ENCODE peak calls at places on chromosomes 7 and 10, in ten cellular contexts. N is HCT116; U is right atrium auricular region; S is right cardiac atrium; K is foreskin keratinocyte; C is aorta; B is naive thymus-derived CD4-positive, alpha-beta T cell; W is left ventricle myocardium inferior; R is astrocyte; I is neural progenitor cell. Z is an unnamed sample.
A peak's percentile ranks its signal among the peaks of the same experiment; 100 is the strongest.

GRCh38 chr10:31399631-31400030 is 80.6 kb downstream of the ZEB1 start:
- DNase-seq in N (no peak), U (no peak), S (peak; percentile 72), K (no peak), C (peak; percentile 52), B (no peak), W (peak; percentile 41), R (no peak), I (no peak), Z (peak; percentile 65)

GRCh38 chr7:11461999-11462398 is 370.0 kb downstream of the THSD7A start:
- DNase-seq in N (no peak), U (no peak), S (no peak), K (no peak), C (no peak), B (no peak), W (no peak), R (no peak), I (no peak), Z (no peak)

GRCh38 chr10:35388197-35388596 is 51.9 kb downstream of the CCNY start:
- DNase-seq in N (no peak), U (no peak), S (no peak), K (no peak), C (no peak), B (no peak), W (no peak), R (no peak), I (no peak), Z (no peak)

GRCh38 chr7:155344270-155344617 is 46.6 kb downstream of the INSIG1 start:
- DNase-seq in N (no peak), U (no peak), S (no peak), K (no peak), C (no peak), B (no peak), W (no peak), R (no peak), I (no peak), Z (peak; percentile 40)

GRCh38 chr7:139071683-139072082 is 35.8 kb upstream of the ZC3HAV1L start:
- DNase-seq in N (no peak), U (no peak), S (no peak), K (no peak), C (no peak), B (no peak), W (no peak), R (no peak), I (no peak), Z (no peak)

GRCh38 chr10:66714741-66715140 is 211.1 kb upstream of the LRRTM3 start:
- DNase-seq in N (no peak), U (no peak), S (no peak), K (peak; percentile 32), C (no peak), B (no peak), W (no peak), R (peak; percentile 10), I (no peak), Z (no peak)

GRCh38 chr7:71308105-71308504 is 176.2 kb downstream of the GALNT17 start:
- DNase-seq in N (no peak), U (no peak), S (no peak), K (no peak), C (peak; percentile 85), B (no peak), W (peak; percentile 22), R (peak; percentile 90), I (peak; percentile 39), Z (no peak)

GRCh38 chr7:157972914-157973313 is 614.7 kb downstream of the PTPRN2 start:
- DNase-seq in N (no peak), U (no peak), S (no peak), K (no peak), C (no peak), B (no peak), W (no peak), R (no peak), I (no peak), Z (no peak)

GRCh38 chr10:14839305-14839695 is 1.2 kb downstream of the HSPA14 start:
- DNase-seq in N (no peak), U (no peak), S (peak; percentile 45), K (no peak), C (no peak), B (no peak), W (no peak), R (no peak), I (peak; percentile 18), Z (no peak)

GRCh38 chr10:76961841-76962240 is 675.8 kb downstream of the KCNMA1 start:
- DNase-seq in N (no peak), U (no peak), S (no peak), K (no peak), C (no peak), B (no peak), W (no peak), R (no peak), I (no peak), Z (no peak)

GRCh38 chr10:70054902-70055301 is 2.3 kb downstream of the MACROH2A2 start:
- DNase-seq in N (no peak), U (no peak), S (no peak), K (no peak), C (no peak), B (no peak), W (no peak), R (no peak), I (peak; percentile 48), Z (no peak)
- H3K27me3 ChIP-seq in N (no peaks in the 10 kb centered on the region), U (no peaks in the 10 kb centered on the region), S (no peaks in the 10 kb centered on the region), K (peaks cover 15% of the 10 kb centered on the region), C (no peaks in the 10 kb centered on the region), B (peaks cover 11% of the 10 kb centered on the region), W (peaks cover 45% of the 10 kb centered on the region), R (peaks cover 19% of the 10 kb centered on the region), I (peaks cover 51% of the 10 kb centered on the region), Z (peaks cover 5% of the 10 kb centered on the region)

DNA sequence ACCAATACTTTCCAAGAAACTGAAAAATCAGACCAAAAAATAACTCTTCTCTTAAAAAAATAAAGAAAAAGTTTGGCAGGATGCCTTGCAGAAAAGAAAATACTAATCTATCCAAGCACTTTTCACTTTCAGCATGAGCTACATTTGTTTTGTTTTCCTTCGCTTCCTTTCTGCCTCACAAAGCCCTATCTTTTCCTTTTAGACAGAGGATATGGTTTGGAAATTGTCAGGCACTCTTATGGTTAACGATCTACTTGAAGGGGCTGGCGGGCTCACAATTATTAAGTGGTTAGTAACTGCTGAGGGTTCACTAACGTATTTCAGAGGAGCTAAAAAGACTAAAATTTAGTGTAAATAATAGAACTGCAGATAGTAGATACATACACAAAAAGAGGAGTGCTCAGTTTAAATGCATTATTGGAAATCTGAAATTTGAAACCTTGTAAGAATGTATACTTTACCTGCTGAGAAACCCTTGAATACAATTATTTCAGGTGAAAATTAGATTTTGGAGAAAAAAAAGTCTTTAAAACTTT is 909 bp upstream of the CDK6 start:
- DNase-seq in N (no peak), U (no peak), S (no peak), K (peak; percentile 26), C (no peak), B (no peak), W (no peak), R (peak; percentile 29), I (peak; percentile 19), Z (no peak)
- H3K4me1 ChIP-seq in N (peaks cover 5% of the 10 kb centered on the region), U (no peaks in the 10 kb centered on the region), S (no peaks in the 10 kb centered on the region), K (peaks cover 20% of the 10 kb centered on the region), C (no peaks in the 10 kb centered on the region), B (peaks cover 4% of the 10 kb centered on the region), W (peaks cover 47% of the 10 kb centered on the region), R (no peaks in the 10 kb centered on the region), I (peaks cover 12% of the 10 kb centered on the region), Z (peaks cover 7% of the 10 kb centered on the region)

GRCh38 chr7:122304996-122305421 is 459 bp upstream of the FEZF1 start:
- DNase-seq in N (no peak), U (no peak), S (no peak), K (no peak), C (no peak), B (no peak), W (no peak), R (no peak), I (peak; percentile 60), Z (no peak)

GRCh38 chr7:122304604-122304975 is at the start of gene FEZF1:
- DNase-seq in N (peak; percentile 53), U (no peak), S (no peak), K (no peak), C (no peak), B (no peak), W (no peak), R (no peak), I (peak; percentile 96), Z (no peak)

GRCh38 chr7:122305475-122306319 is 1.1 kb upstream of the FEZF1 start:
- DNase-seq in N (peak; percentile 26), U (no peak), S (no peak), K (no peak), C (peak; percentile 25), B (no peak), W (no peak), R (no peak), I (peak; percentile 79), Z (no peak)

GRCh38 chr7:122307228-122307619 is 2.7 kb upstream of the FEZF1 start:
- DNase-seq in N (no peak), U (no peak), S (no peak), K (no peak), C (no peak), B (no peak), W (no peak), R (no peak), I (peak; percentile 76), Z (no peak)

DNA sequence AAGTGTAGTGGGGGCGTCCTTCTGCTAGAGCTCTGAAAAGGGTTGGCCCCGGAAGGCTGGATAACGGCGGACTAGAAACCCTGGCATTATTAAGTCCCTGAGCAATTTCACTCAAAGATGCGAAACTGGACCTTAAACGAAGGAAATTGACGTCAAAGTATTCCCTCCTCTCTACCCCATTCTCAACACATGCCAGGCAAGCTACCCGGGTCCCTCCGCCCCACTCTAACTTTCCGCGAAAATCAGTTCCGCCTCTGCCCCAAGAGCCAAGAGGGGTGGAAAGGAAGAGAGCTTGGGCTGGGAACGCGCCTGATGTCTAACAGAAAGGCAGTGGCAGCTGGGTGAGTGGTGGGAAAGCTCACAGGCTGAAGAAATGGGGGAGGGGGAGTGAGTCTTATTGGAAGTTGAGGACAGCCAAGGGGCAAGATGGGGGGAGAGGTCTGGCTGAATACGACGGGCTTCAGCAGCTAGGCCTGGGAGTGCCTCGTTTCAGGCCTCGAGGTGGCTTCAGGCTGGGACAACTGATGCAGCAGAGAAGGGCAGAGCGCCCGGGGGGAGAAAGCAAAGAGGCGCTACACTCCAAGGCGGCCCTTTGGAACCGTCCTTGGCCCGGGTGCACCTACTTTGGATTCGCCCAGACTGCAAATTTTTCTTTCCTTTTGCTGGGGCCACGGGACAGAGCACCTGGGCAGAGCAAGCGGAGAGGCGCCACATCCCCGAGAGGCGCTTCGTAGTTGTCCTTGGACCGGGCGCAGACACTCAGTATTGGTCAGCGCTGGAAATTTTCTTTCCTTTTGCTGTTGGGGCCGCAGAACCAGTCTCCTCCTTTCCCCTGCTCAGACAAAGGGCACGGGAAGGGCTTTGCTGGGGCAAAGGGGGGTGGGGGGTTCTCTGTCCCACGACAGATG is 2.0 kb upstream of the FEZF1 start:
- DNase-seq in N (no peak), U (no peak), S (no peak), K (no peak), C (no peak), B (no peak), W (no peak), R (no peak), I (peak; percentile 89), Z (no peak)
- H3K27me3 ChIP-seq in N (no peaks in the 10 kb centered on the region), U (peaks cover 52% of the 10 kb centered on the region), S (no peaks in the 10 kb centered on the region), K (peaks cover 100% of the 10 kb centered on the region), C (peaks cover 5% of the 10 kb centered on the region), B (peaks cover 3% of the 10 kb centered on the region), W (peaks cover 100% of the 10 kb centered on the region), R (peaks cover 97% of the 10 kb centered on the region), I (no peaks in the 10 kb centered on the region), Z (peaks cover 49% of the 10 kb centered on the region)

GRCh38 chr10:86681047-86681446 is 12.7 kb downstream of the LDB3 start:
- DNase-seq in N (no peak), U (no peak), S (peak; percentile 85), K (no peak), C (peak; percentile 77), B (no peak), W (peak; percentile 67), R (no peak), I (no peak), Z (peak; percentile 87)
- H3K4me1 ChIP-seq in N (no peaks in the 10 kb centered on the region), U (no peaks in the 10 kb centered on the region), S (no peaks in the 10 kb centered on the region), K (no peaks in the 10 kb centered on the region), C (no peaks in the 10 kb centered on the region), B (no peaks in the 10 kb centered on the region), W (peaks cover 93% of the 10 kb centered on the region), R (no peaks in the 10 kb centered on the region), I (peaks cover 17% of the 10 kb centered on the region), Z (peaks cover 97% of the 10 kb centered on the region)

Z was measured in psoas muscle.